ENCODE peak calls at places on chromosomes 2 and 18, in four cellular contexts. One of them, this sample, is unnamed.

GRCh38 chr2:212898011-212898410 is 253.4 kb downstream of the IKZF2 start:
- DNase-seq in glutamatergic neuron: no peak
- DNase-seq in pancreas: no peak
- DNase-seq in nucleus accumbens: no peak
- DNase-seq in this sample: no peak

GRCh38 chr18:13103366-13103765 is 112.2 kb downstream of the CEP192 start:
- DNase-seq in pancreas: no peak
- DNase-seq in nucleus accumbens: no peak
- DNase-seq in glutamatergic neuron: no peak
- DNase-seq in this sample: no peak

GRCh38 chr2:85772841-85773491 is 19.2 kb downstream of the ATOH8 start:
- DNase-seq in nucleus accumbens: no peak
- DNase-seq in pancreas: no peak
- DNase-seq in glutamatergic neuron: no peak
- DNase-seq in this sample: no peak

GRCh38 chr2:172921538-172922236 is 154.0 kb upstream of the MAP3K20 start:
- DNase-seq in nucleus accumbens: no peak
- DNase-seq in pancreas: no peak
- DNase-seq in glutamatergic neuron: no peak
- DNase-seq in this sample: no peak

GRCh38 chr18:36149514-36150289 is 20.0 kb downstream of the ELP2 start:
- DNase-seq in glutamatergic neuron: no peak
- DNase-seq in pancreas: no peak
- DNase-seq in nucleus accumbens: no peak
- DNase-seq in this sample: no peak

GRCh38 chr2:205411558-205411957 is 270.7 kb upstream of the NRP2 start:
- DNase-seq in glutamatergic neuron: no peak
- DNase-seq in pancreas: peak
- DNase-seq in nucleus accumbens: peak
- DNase-seq in this sample: peak

GRCh38 chr2:205678743-205679142 is 3.6 kb upstream of the NRP2 start:
- DNase-seq in nucleus accumbens: no peak
- DNase-seq in pancreas: no peak
- DNase-seq in glutamatergic neuron: no peak
- DNase-seq in this sample: no peak

GRCh38 chr2:39435974-39436591 is 1.0 kb downstream of the MAP4K3 start:
- DNase-seq in nucleus accumbens: peak
- DNase-seq in glutamatergic neuron: no peak
- DNase-seq in pancreas: no peak
- DNase-seq in this sample: peak

GRCh38 chr2:26672818-26673393 is 19.6 kb upstream of the KCNK3 start:
- DNase-seq in nucleus accumbens: no peak
- DNase-seq in pancreas: no peak
- DNase-seq in glutamatergic neuron: no peak
- DNase-seq in this sample: no peak

GRCh38 chr18:69432847-69433246 is 32.2 kb downstream of the DOK6 start:
- DNase-seq in nucleus accumbens: no peak
- DNase-seq in pancreas: no peak
- DNase-seq in glutamatergic neuron: no peak
- DNase-seq in this sample: no peak

GRCh38 chr2:10507106-10507505 is 59.0 kb upstream of the ODC1 start:
- DNase-seq in pancreas: no peak
- DNase-seq in glutamatergic neuron: no peak
- DNase-seq in nucleus accumbens: no peak
- DNase-seq in this sample: no peak

GRCh38 chr2:134234535-134234934 is 19.3 kb upstream of the MGAT5 start:
- DNase-seq in nucleus accumbens: no peak
- DNase-seq in pancreas: peak
- DNase-seq in glutamatergic neuron: no peak
- DNase-seq in this sample: no peak

GRCh38 chr2:145184741-145185671 is 665.1 kb upstream of the ZEB2 start:
- DNase-seq in nucleus accumbens: no peak
- DNase-seq in glutamatergic neuron: no peak
- DNase-seq in pancreas: no peak
- DNase-seq in this sample: no peak

GRCh38 chr18:37435996-37436395 is 129.6 kb downstream of the CELF4 start:
- DNase-seq in glutamatergic neuron: no peak
- DNase-seq in pancreas: no peak
- DNase-seq in nucleus accumbens: no peak
- DNase-seq in this sample: no peak

GRCh38 chr18:44325903-44326650 is 354.6 kb upstream of the SETBP1 start:
- DNase-seq in pancreas: peak
- DNase-seq in nucleus accumbens: no peak
- DNase-seq in glutamatergic neuron: peak
- DNase-seq in this sample: peak

GRCh38 chr2:161990036-161990435 is 84.0 kb downstream of the DPP4 start:
- DNase-seq in pancreas: no peak
- DNase-seq in glutamatergic neuron: no peak
- DNase-seq in nucleus accumbens: no peak
- DNase-seq in this sample: no peak

GRCh38 chr2:102558463-102558862 is 60.9 kb upstream of the SLC9A2 start:
- DNase-seq in nucleus accumbens: no peak
- DNase-seq in glutamatergic neuron: no peak
- DNase-seq in pancreas: no peak
- DNase-seq in this sample: no peak

GRCh38 chr2:111662771-111663470 is 221.1 kb downstream of the ANAPC1 start:
- DNase-seq in pancreas: no peak
- DNase-seq in glutamatergic neuron: no peak
- DNase-seq in nucleus accumbens: no peak
- DNase-seq in this sample: no peak

GRCh38 chr2:203340791-203341487 is 12.7 kb downstream of the ABI2 start:
- DNase-seq in nucleus accumbens: no peak
- DNase-seq in pancreas: no peak
- DNase-seq in glutamatergic neuron: no peak
- DNase-seq in this sample: no peak

GRCh38 chr18:35117951-35118411 is 76.8 kb downstream of the MAPRE2 start:
- DNase-seq in glutamatergic neuron: no peak
- DNase-seq in pancreas: peak
- DNase-seq in nucleus accumbens: no peak
- DNase-seq in this sample: no peak

GRCh38 chr18:48693006-48693405 is 154.2 kb downstream of the CTIF start:
- DNase-seq in nucleus accumbens: no peak
- DNase-seq in pancreas: no peak
- DNase-seq in glutamatergic neuron: no peak
- DNase-seq in this sample: no peak

GRCh38 chr18:57146956-57147636 is at the start of gene BOD1L2:
- DNase-seq in nucleus accumbens: no peak
- DNase-seq in glutamatergic neuron: no peak
- DNase-seq in pancreas: no peak
- DNase-seq in this sample: no peak